ENCODE peak calls at places on chromosomes 13 and 19, in nine cellular contexts. One of them, this sample, is unnamed. For H3K9me3, the result is how much of the 10 kb centered on the place peaks cover.

GRCh38 chr19:42052241-42052863 is 17.7 kb downstream of the GRIK5 start:
- DNase-seq in neural progenitor cell: no peak
- DNase-seq in psoas muscle: peak
- DNase-seq in A549: no peak
- DNase-seq in gastrocnemius medialis: no peak
- DNase-seq in suprapubic skin: no peak
- DNase-seq in left lung: peak
- DNase-seq in ascending aorta: no peak
- DNase-seq in cardiac muscle cell: no peak
- DNase-seq in this sample: no peak

GRCh38 chr13:28492527-28493367 is 2.2 kb downstream of the FLT1 start:
- DNase-seq in neural progenitor cell: peak
- DNase-seq in psoas muscle: no peak
- DNase-seq in A549: no peak
- DNase-seq in gastrocnemius medialis: no peak
- DNase-seq in suprapubic skin: no peak
- DNase-seq in left lung: no peak
- DNase-seq in ascending aorta: no peak
- DNase-seq in cardiac muscle cell: no peak
- DNase-seq in this sample: no peak

GRCh38 chr13:113117956-113118327 is 4.7 kb upstream of the F10 start:
- DNase-seq in neural progenitor cell: no peak
- DNase-seq in psoas muscle: no peak
- DNase-seq in A549: no peak
- DNase-seq in gastrocnemius medialis: no peak
- DNase-seq in suprapubic skin: peak
- DNase-seq in left lung: no peak
- DNase-seq in ascending aorta: no peak
- DNase-seq in cardiac muscle cell: no peak
- DNase-seq in this sample: no peak

GRCh38 chr19:19285723-19286122 is 12.6 kb upstream of the TM6SF2 start:
- DNase-seq in neural progenitor cell: no peak
- DNase-seq in psoas muscle: no peak
- DNase-seq in A549: no peak
- DNase-seq in gastrocnemius medialis: no peak
- DNase-seq in suprapubic skin: no peak
- DNase-seq in left lung: no peak
- DNase-seq in ascending aorta: no peak
- DNase-seq in cardiac muscle cell: no peak
- DNase-seq in this sample: no peak

GRCh38 chr19:6061420-6062130 is 48.7 kb downstream of the RFX2 start:
- DNase-seq in neural progenitor cell: no peak
- DNase-seq in psoas muscle: no peak
- DNase-seq in A549: no peak
- DNase-seq in gastrocnemius medialis: no peak
- DNase-seq in suprapubic skin: no peak
- DNase-seq in left lung: no peak
- DNase-seq in ascending aorta: no peak
- DNase-seq in cardiac muscle cell: no peak
- DNase-seq in this sample: no peak

GRCh38 chr19:36225219-36225892 is 10.4 kb downstream of the ZNF146 start:
- DNase-seq in neural progenitor cell: no peak
- DNase-seq in psoas muscle: no peak
- DNase-seq in A549: no peak
- DNase-seq in gastrocnemius medialis: no peak
- DNase-seq in suprapubic skin: no peak
- DNase-seq in left lung: no peak
- DNase-seq in ascending aorta: no peak
- DNase-seq in cardiac muscle cell: peak
- DNase-seq in this sample: no peak

GRCh38 chr13:44337581-44337980 is 36.0 kb upstream of the SERP2 start:
- DNase-seq in neural progenitor cell: no peak
- DNase-seq in psoas muscle: no peak
- DNase-seq in A549: no peak
- DNase-seq in gastrocnemius medialis: no peak
- DNase-seq in suprapubic skin: no peak
- DNase-seq in left lung: no peak
- DNase-seq in ascending aorta: no peak
- DNase-seq in cardiac muscle cell: no peak
- DNase-seq in this sample: no peak

GRCh38 chr19:35718345-35719041 is 690 bp downstream of the KMT2B start:
- DNase-seq in neural progenitor cell: no peak
- DNase-seq in psoas muscle: peak
- DNase-seq in A549: peak
- DNase-seq in gastrocnemius medialis: no peak
- DNase-seq in suprapubic skin: peak
- DNase-seq in left lung: peak
- DNase-seq in ascending aorta: no peak
- DNase-seq in cardiac muscle cell: peak
- DNase-seq in this sample: peak

GRCh38 chr13:75149781-75150180 is 332.2 kb downstream of the TBC1D4 start:
- DNase-seq in neural progenitor cell: no peak
- DNase-seq in psoas muscle: no peak
- DNase-seq in A549: no peak
- DNase-seq in gastrocnemius medialis: no peak
- DNase-seq in suprapubic skin: no peak
- DNase-seq in left lung: no peak
- DNase-seq in ascending aorta: no peak
- DNase-seq in cardiac muscle cell: no peak
- DNase-seq in this sample: no peak

GRCh38 chr13:28117689-28118377 is 17.5 kb upstream of the FLT3 start:
- DNase-seq in neural progenitor cell: no peak
- DNase-seq in psoas muscle: no peak
- DNase-seq in A549: no peak
- DNase-seq in gastrocnemius medialis: no peak
- DNase-seq in suprapubic skin: no peak
- DNase-seq in left lung: no peak
- DNase-seq in ascending aorta: no peak
- DNase-seq in cardiac muscle cell: peak
- DNase-seq in this sample: no peak

GRCh38 chr19:41442473-41443360 is at the start of gene ERICH4:
- DNase-seq in neural progenitor cell: no peak
- DNase-seq in psoas muscle: no peak
- DNase-seq in A549: no peak
- DNase-seq in gastrocnemius medialis: no peak
- DNase-seq in suprapubic skin: peak
- DNase-seq in left lung: no peak
- DNase-seq in ascending aorta: no peak
- DNase-seq in cardiac muscle cell: no peak
- DNase-seq in this sample: no peak

GRCh38 chr13:21717817-21718216 is 46.9 kb downstream of the FGF9 start:
- DNase-seq in neural progenitor cell: peak
- DNase-seq in psoas muscle: no peak
- DNase-seq in A549: no peak
- DNase-seq in gastrocnemius medialis: no peak
- DNase-seq in suprapubic skin: no peak
- DNase-seq in left lung: no peak
- DNase-seq in ascending aorta: no peak
- DNase-seq in cardiac muscle cell: no peak
- DNase-seq in this sample: no peak

GRCh38 chr13:98389319-98389718 is 187.6 kb downstream of the STK24 start:
- DNase-seq in neural progenitor cell: no peak
- DNase-seq in psoas muscle: no peak
- DNase-seq in A549: no peak
- DNase-seq in gastrocnemius medialis: no peak
- DNase-seq in suprapubic skin: no peak
- DNase-seq in left lung: no peak
- DNase-seq in ascending aorta: no peak
- DNase-seq in cardiac muscle cell: peak
- DNase-seq in this sample: no peak

GRCh38 chr19:48490980-48491792 is 20.4 kb downstream of the LMTK3 start:
- DNase-seq in neural progenitor cell: peak
- DNase-seq in psoas muscle: peak
- DNase-seq in A549: peak
- DNase-seq in gastrocnemius medialis: no peak
- DNase-seq in suprapubic skin: no peak
- DNase-seq in left lung: no peak
- DNase-seq in ascending aorta: no peak
- DNase-seq in cardiac muscle cell: no peak
- DNase-seq in this sample: peak

GRCh38 chr19:55801416-55801815 is 30.4 kb downstream of the NLRP11 start:
- DNase-seq in neural progenitor cell: no peak
- DNase-seq in psoas muscle: no peak
- DNase-seq in A549: no peak
- DNase-seq in gastrocnemius medialis: no peak
- DNase-seq in suprapubic skin: no peak
- DNase-seq in left lung: no peak
- DNase-seq in ascending aorta: no peak
- DNase-seq in cardiac muscle cell: no peak
- DNase-seq in this sample: no peak
- H3K9me3 ChIP-seq in neural progenitor cell: under half
- H3K9me3 ChIP-seq in psoas muscle: under half
- H3K9me3 ChIP-seq in A549: under half
- H3K9me3 ChIP-seq in gastrocnemius medialis: under half
- H3K9me3 ChIP-seq in suprapubic skin: under half
- H3K9me3 ChIP-seq in left lung: under half
- H3K9me3 ChIP-seq in ascending aorta: under half
- H3K9me3 ChIP-seq in cardiac muscle cell: under half
- H3K9me3 ChIP-seq in this sample: under half

DNA sequence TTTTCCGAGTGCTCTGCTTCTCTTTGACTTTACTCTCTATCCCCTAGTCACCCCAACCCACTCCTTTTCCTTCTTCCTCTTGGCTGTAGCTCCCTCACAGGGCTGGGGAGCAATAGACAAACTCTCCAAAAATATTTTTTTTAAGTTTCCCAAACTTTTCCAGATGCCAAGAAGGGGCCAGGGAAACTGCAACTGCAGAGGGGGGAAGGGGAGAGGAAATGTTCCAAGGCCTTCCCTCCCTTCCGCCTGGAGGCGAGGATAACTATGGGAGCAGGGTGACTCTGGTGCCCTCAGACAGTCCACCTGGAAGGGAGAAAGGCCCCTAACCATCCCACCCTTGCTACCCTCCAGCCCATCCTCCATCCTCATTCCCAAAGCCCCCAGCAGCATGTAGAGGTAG is 49.4 kb downstream of the LYL1 start:
- DNase-seq in neural progenitor cell: no peak
- DNase-seq in psoas muscle: no peak
- DNase-seq in A549: no peak
- DNase-seq in gastrocnemius medialis: no peak
- DNase-seq in suprapubic skin: no peak
- DNase-seq in left lung: no peak
- DNase-seq in ascending aorta: no peak
- DNase-seq in cardiac muscle cell: peak
- DNase-seq in this sample: no peak
- H3K4me3 ChIP-seq in neural progenitor cell: no peak
- H3K4me3 ChIP-seq in psoas muscle: no peak
- H3K4me3 ChIP-seq in A549: no peak
- H3K4me3 ChIP-seq in gastrocnemius medialis: no peak
- H3K4me3 ChIP-seq in suprapubic skin: no peak
- H3K4me3 ChIP-seq in left lung: no peak
- H3K4me3 ChIP-seq in ascending aorta: no peak
- H3K4me3 ChIP-seq in cardiac muscle cell: no peak
- H3K4me3 ChIP-seq in this sample: no peak

DNA sequence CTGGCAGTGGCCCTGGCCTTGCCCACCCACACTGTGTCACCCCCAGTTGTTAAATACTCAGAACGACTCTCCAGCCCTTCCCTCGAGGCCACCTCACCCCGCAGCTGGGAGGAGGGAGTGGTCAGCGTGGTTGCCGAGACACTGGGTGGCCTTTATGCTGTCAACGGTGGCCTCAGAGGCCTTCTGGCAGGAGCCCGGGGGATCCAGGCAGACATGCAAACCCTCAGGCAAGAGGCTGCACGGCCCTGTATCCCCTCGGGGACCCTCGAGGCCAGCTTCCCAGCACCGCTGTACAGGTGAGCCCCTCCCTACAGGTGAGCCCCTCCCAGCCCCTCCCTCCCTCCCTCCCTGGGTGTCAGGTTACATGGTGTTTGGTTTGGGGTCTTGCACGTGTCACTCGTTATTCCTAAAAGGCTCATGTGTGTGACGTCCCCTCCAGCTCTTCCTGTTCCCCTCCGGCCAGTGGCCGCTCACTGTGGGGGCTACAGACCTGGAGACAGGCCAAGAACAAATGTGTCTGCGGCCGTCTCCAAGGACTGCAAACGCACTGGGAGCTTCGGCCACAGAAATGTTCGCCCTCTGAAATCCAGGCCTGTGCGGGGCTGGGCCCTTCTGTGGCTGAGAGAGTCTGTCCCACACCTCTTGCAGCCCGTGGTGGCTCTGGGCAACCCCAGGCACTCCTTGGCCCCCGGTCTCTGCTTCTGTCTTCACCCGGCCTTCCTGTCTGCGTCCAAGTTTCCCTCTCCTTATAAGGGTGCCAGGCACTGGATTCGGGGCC is at the start of gene TEKTIP1:
- DNase-seq in neural progenitor cell: peak
- DNase-seq in psoas muscle: no peak
- DNase-seq in A549: peak
- DNase-seq in gastrocnemius medialis: no peak
- DNase-seq in suprapubic skin: no peak
- DNase-seq in left lung: no peak
- DNase-seq in ascending aorta: no peak
- DNase-seq in cardiac muscle cell: no peak
- DNase-seq in this sample: no peak
- H3K27ac ChIP-seq in neural progenitor cell: no peak
- H3K27ac ChIP-seq in psoas muscle: no peak
- H3K27ac ChIP-seq in A549: peak
- H3K27ac ChIP-seq in gastrocnemius medialis: no peak
- H3K27ac ChIP-seq in suprapubic skin: no peak
- H3K27ac ChIP-seq in left lung: no peak
- H3K27ac ChIP-seq in ascending aorta: no peak
- H3K27ac ChIP-seq in cardiac muscle cell: peak
- H3K27ac ChIP-seq in this sample: no peak

GRCh38 chr13:32624441-32624840 is 38.2 kb downstream of the PDS5B start:
- DNase-seq in neural progenitor cell: no peak
- DNase-seq in psoas muscle: no peak
- DNase-seq in A549: no peak
- DNase-seq in gastrocnemius medialis: no peak
- DNase-seq in suprapubic skin: no peak
- DNase-seq in left lung: no peak
- DNase-seq in ascending aorta: no peak
- DNase-seq in cardiac muscle cell: peak
- DNase-seq in this sample: no peak

GRCh38 chr13:32617112-32617511 is 30.9 kb downstream of the PDS5B start:
- DNase-seq in neural progenitor cell: no peak
- DNase-seq in psoas muscle: no peak
- DNase-seq in A549: no peak
- DNase-seq in gastrocnemius medialis: no peak
- DNase-seq in suprapubic skin: no peak
- DNase-seq in left lung: no peak
- DNase-seq in ascending aorta: no peak
- DNase-seq in cardiac muscle cell: no peak
- DNase-seq in this sample: no peak

GRCh38 chr13:32627793-32628192 is 41.5 kb downstream of the PDS5B start:
- DNase-seq in neural progenitor cell: no peak
- DNase-seq in psoas muscle: no peak
- DNase-seq in A549: no peak
- DNase-seq in gastrocnemius medialis: no peak
- DNase-seq in suprapubic skin: no peak
- DNase-seq in left lung: no peak
- DNase-seq in ascending aorta: no peak
- DNase-seq in cardiac muscle cell: no peak
- DNase-seq in this sample: no peak

DNA sequence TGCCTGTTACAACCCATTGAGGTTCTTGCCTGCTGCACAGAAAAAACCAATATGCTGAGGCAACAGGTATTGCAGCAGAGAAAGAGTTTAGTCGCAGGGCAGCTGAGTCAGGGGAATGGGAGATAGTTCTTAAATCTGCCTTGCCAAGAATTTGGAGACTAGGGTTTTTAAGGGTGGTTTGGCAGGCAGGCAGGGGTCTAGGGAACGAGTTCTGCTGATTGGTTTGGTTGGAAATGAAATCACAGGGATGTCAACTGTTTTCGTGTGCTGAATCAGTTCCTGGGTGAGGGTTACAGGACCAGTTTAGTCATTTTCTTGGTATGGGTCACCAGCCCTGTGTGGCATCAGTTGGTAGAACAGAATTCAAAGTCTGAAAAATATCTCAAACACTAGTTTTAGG is 36.6 kb downstream of the PDS5B start:
- DNase-seq in neural progenitor cell: no peak
- DNase-seq in psoas muscle: no peak
- DNase-seq in A549: peak
- DNase-seq in gastrocnemius medialis: no peak
- DNase-seq in suprapubic skin: no peak
- DNase-seq in left lung: no peak
- DNase-seq in ascending aorta: no peak
- DNase-seq in cardiac muscle cell: no peak
- DNase-seq in this sample: no peak
- H3K9me3 ChIP-seq in neural progenitor cell: under half
- H3K9me3 ChIP-seq in psoas muscle: under half
- H3K9me3 ChIP-seq in A549: under half
- H3K9me3 ChIP-seq in gastrocnemius medialis: under half
- H3K9me3 ChIP-seq in suprapubic skin: under half
- H3K9me3 ChIP-seq in left lung: under half
- H3K9me3 ChIP-seq in ascending aorta: under half
- H3K9me3 ChIP-seq in cardiac muscle cell: under half
- H3K9me3 ChIP-seq in this sample: under half